ENCODE peak calls at places on chromosome 6, in eight cellular contexts. G, E, Q, H, D, M, T and B are unnamed samples. For H3K4me1, the result is how much of the 10 kb centered on the place peaks cover.

GRCh38 chr6:129131282-129131681 is 248.3 kb downstream of the LAMA2 start:
- DNase-seq in Q (no peak), T (no peak), H (no peak), E (no peak), G (no peak), D (peak), M (no peak), B (no peak)

GRCh38 chr6:45569210-45569945 is 191.6 kb upstream of the SUPT3H start:
- DNase-seq in G (no peak), M (peak), T (no peak), Q (no peak), H (no peak), D (no peak), E (no peak), B (no peak)

GRCh38 chr6:26216886-26217713 is 129.9 kb downstream of the HFE start:
- DNase-seq in G (peak), D (peak), M (peak), H (peak), E (peak), Q (no peak), T (peak), B (no peak)

GRCh38 chr6:35044145-35044745 is 96.9 kb downstream of the TCP11 start:
- DNase-seq in D (peak), M (peak), T (peak), Q (no peak), G (peak), H (no peak), E (no peak), B (no peak)

GRCh38 chr6:35713426-35713825 is 23.4 kb upstream of the ARMC12 start:
- DNase-seq in M (no peak), H (no peak), D (no peak), E (no peak), G (no peak), Q (no peak), T (peak), B (no peak)

GRCh38 chr6:166058064-166058739 is 109.4 kb downstream of the TBXT start:
- DNase-seq in M (no peak), T (no peak), E (no peak), H (peak), D (peak), Q (no peak), G (no peak), B (no peak)

GRCh38 chr6:90411292-90411781 is 114.7 kb upstream of the BACH2 start:
- DNase-seq in D (no peak), T (peak), Q (peak), M (no peak), H (peak), G (no peak), E (no peak), B (no peak)

GRCh38 chr6:7939864-7940228 is 29.3 kb upstream of the TXNDC5 start:
- DNase-seq in H (no peak), M (peak), E (no peak), T (no peak), G (no peak), D (no peak), Q (no peak), B (no peak)

GRCh38 chr6:887583-888235 is 194.8 kb upstream of the EXOC2 start:
- DNase-seq in Q (no peak), M (no peak), E (no peak), T (no peak), G (no peak), D (no peak), H (no peak), B (no peak)

GRCh38 chr6:160462551-160463109 is 114.5 kb downstream of the SLC22A3 start:
- DNase-seq in E (no peak), H (peak), M (no peak), Q (no peak), G (no peak), D (peak), T (no peak), B (no peak)

GRCh38 chr6:167839343-167839742 is 12.6 kb downstream of the AFDN start:
- DNase-seq in G (no peak), E (no peak), T (no peak), M (no peak), D (no peak), Q (no peak), H (no peak), B (no peak)

GRCh38 chr6:167840160-167840525 is 13.4 kb downstream of the AFDN start:
- DNase-seq in Q (no peak), H (no peak), G (no peak), E (no peak), T (no peak), D (no peak), M (no peak), B (no peak)

GRCh38 chr6:167836722-167837121 is 10.0 kb downstream of the AFDN start:
- DNase-seq in E (no peak), Q (no peak), H (no peak), M (no peak), G (no peak), T (no peak), D (no peak), B (no peak)

GRCh38 chr6:167839755-167840154 is 13.0 kb downstream of the AFDN start:
- DNase-seq in G (no peak), H (no peak), Q (no peak), E (no peak), M (peak), T (no peak), D (no peak), B (no peak)

DNA sequence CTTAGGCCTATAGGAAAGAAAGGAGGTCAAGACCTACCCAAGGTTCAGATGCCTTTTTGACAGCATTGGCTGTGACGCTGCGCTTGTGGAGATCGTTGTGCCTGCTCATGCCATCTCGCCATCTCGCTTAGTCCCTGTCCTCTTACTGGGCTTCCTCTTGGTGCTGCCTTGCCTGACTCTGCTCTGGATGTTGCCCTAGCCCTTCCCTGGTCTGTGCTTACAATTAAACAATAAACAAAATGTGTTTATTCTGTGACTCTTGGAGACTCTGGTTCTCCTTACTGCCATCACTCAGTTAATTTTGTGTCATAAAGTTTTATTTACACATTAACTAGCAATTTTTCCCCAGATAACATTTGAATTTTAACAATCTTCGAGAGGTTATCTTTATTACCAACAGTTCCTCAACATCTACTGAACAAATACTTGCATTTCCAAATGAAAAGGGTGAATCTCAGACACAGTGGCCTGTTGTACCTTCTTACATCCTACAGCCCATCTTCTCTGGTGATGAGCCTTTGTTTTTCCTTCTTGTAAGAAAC is 11.6 kb downstream of the AFDN start:
- DNase-seq in M (no peak), D (no peak), G (no peak), H (no peak), Q (no peak), T (no peak), E (no peak), B (no peak)
- H3K4me1 ChIP-seq in M (half or more), D (half or more), G (under half), H (under half), Q (under half), T (under half), E (under half), B (under half)

GRCh38 chr6:149961728-149962425 is 1.9 kb upstream of the ULBP1 start:
- DNase-seq in Q (peak), G (no peak), E (no peak), H (no peak), T (peak), M (peak), D (no peak), B (peak)
- TF ChIP-seq CTCF in Q (peak), G (no peak), E (peak), H (no peak), T (peak), M (peak), D (no peak), B (no peak)

GRCh38 chr6:12482386-12482785 is 192.2 kb downstream of the EDN1 start:
- DNase-seq in M (peak), T (no peak), E (no peak), H (no peak), G (no peak), Q (no peak), D (no peak), B (no peak)

GRCh38 chr6:12483712-12484111 is 193.6 kb downstream of the EDN1 start:
- DNase-seq in T (no peak), D (no peak), H (peak), G (no peak), Q (peak), M (no peak), E (no peak), B (no peak)

GRCh38 chr6:12484519-12484918 is 194.4 kb downstream of the EDN1 start:
- DNase-seq in H (no peak), G (no peak), T (no peak), E (no peak), M (no peak), D (no peak), Q (no peak), B (no peak)

GRCh38 chr6:12485226-12485764 is 195.1 kb downstream of the EDN1 start:
- DNase-seq in E (no peak), H (no peak), T (no peak), M (no peak), G (no peak), Q (no peak), D (no peak), B (no peak)

GRCh38 chr6:12485837-12486236 is 195.7 kb downstream of the EDN1 start:
- DNase-seq in G (no peak), E (no peak), H (no peak), M (no peak), T (no peak), Q (no peak), D (no peak), B (no peak)
- H3K4me1 ChIP-seq in G (under half), E (under half), H (under half), M (under half), T (under half), Q (under half), D (under half), B (under half)

DNA sequence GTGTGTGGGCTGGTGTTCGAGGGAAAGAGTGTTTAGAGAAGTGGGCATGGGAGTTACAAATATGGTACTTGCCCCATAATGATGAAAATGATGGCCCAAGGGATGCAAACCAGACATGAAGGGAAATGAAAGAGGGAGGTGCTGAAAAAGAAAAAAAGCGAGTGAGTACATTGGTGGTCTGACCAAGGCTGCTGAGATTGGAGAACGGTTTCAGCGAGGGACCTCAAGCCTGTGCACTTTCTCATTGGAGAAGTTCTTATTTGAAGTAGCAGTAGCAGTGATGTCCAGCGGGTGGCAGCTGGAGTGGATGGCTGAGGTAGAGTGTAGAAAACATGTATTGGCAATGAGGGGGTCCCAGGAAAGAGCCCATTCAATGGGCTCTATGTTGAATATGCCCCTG is 54.8 kb downstream of the TNFAIP3 start:
- DNase-seq in Q (no peak), H (no peak), D (no peak), E (no peak), T (no peak), G (no peak), M (no peak), B (no peak)
- TF ChIP-seq CTCF in Q (peak), H (no peak), D (no peak), E (no peak), T (peak), G (no peak), M (peak), B (no peak)